ENCODE peak calls at places on chromosomes 7 and 10, in seven cellular contexts. D, G, W, K, Z, Y and U are unnamed samples.

GRCh38 chr7:26278769-26279168 is 12.9 kb upstream of the SNX10 start:
- DNase-seq in D (peak), G (no peak), W (no peak), K (no peak), Z (no peak), Y (peak), U (peak)

GRCh38 chr7:157671358-157672255 is 334.8 kb downstream of the DNAJB6 start:
- DNase-seq in D (no peak), G (no peak), W (no peak), K (no peak), Z (no peak), Y (no peak), U (no peak)

GRCh38 chr7:129773328-129773731 is 161.8 kb downstream of the NRF1 start:
- DNase-seq in D (no peak), G (no peak), W (no peak), K (no peak), Z (no peak), Y (no peak), U (peak)

GRCh38 chr7:29825750-29826529 is 19.6 kb downstream of the WIPF3 start:
- DNase-seq in D (no peak), G (no peak), W (no peak), K (no peak), Z (no peak), Y (no peak), U (no peak)

GRCh38 chr7:137771679-137772078 is 75.1 kb downstream of the DGKI start:
- DNase-seq in D (no peak), G (no peak), W (no peak), K (no peak), Z (no peak), Y (peak), U (peak)

GRCh38 chr7:113610572-113610971 is 308.2 kb downstream of the PPP1R3A start:
- DNase-seq in D (no peak), G (no peak), W (no peak), K (no peak), Z (no peak), Y (no peak), U (no peak)

GRCh38 chr7:128031901-128032604 is 816 bp upstream of the LRRC4 start:
- DNase-seq in D (peak), G (no peak), W (no peak), K (peak), Z (peak), Y (peak), U (peak)

GRCh38 chr10:110274072-110274627 is 30.6 kb downstream of the SMNDC1 start:
- DNase-seq in D (no peak), G (no peak), W (no peak), K (no peak), Z (peak), Y (no peak), U (no peak)

GRCh38 chr10:12638103-12638502 is 288.8 kb downstream of the CAMK1D start:
- DNase-seq in D (peak), G (no peak), W (no peak), K (no peak), Z (no peak), Y (no peak), U (peak)